ENCODE peak calls at places on chromosome 1, in four cellular contexts. One of them, this sample, is unnamed.

GRCh38 chr1:31297273-31298247 is 728 bp downstream of the ZCCHC17 start:
- DNase-seq in effector memory CD4-positive, alpha-beta T cell: no peak
- DNase-seq in psoas muscle: no peak
- DNase-seq in CD8-positive, alpha-beta memory T cell: no peak
- DNase-seq in this sample: no peak

GRCh38 chr1:212606734-212607205 is 1.8 kb upstream of the ATF3 start:
- DNase-seq in psoas muscle: peak; percentile 43
- DNase-seq in effector memory CD4-positive, alpha-beta T cell: peak; percentile 29
- DNase-seq in CD8-positive, alpha-beta memory T cell: peak; percentile 45
- DNase-seq in this sample: peak; percentile 69

GRCh38 chr1:52904590-52905375 is 16.8 kb downstream of the ECHDC2 start:
- DNase-seq in CD8-positive, alpha-beta memory T cell: peak; percentile 23
- DNase-seq in effector memory CD4-positive, alpha-beta T cell: no peak
- DNase-seq in psoas muscle: peak; percentile 32
- DNase-seq in this sample: peak; percentile 59

GRCh38 chr1:45236136-45236535 is 29.7 kb upstream of the ZSWIM5 start:
- DNase-seq in psoas muscle: no peak
- DNase-seq in CD8-positive, alpha-beta memory T cell: no peak
- DNase-seq in effector memory CD4-positive, alpha-beta T cell: no peak
- DNase-seq in this sample: no peak

GRCh38 chr1:245094092-245094491 is 60.7 kb upstream of the KIF26B start:
- DNase-seq in effector memory CD4-positive, alpha-beta T cell: no peak
- DNase-seq in CD8-positive, alpha-beta memory T cell: no peak
- DNase-seq in psoas muscle: no peak
- DNase-seq in this sample: no peak

GRCh38 chr1:234710381-234710780 is 100.4 kb upstream of the IRF2BP2 start:
- DNase-seq in effector memory CD4-positive, alpha-beta T cell: no peak
- DNase-seq in psoas muscle: no peak
- DNase-seq in CD8-positive, alpha-beta memory T cell: no peak
- DNase-seq in this sample: no peak

GRCh38 chr1:159752135-159752580 is 28.6 kb upstream of the DUSP23 start:
- DNase-seq in effector memory CD4-positive, alpha-beta T cell: no peak
- DNase-seq in psoas muscle: peak; percentile 64
- DNase-seq in CD8-positive, alpha-beta memory T cell: no peak
- DNase-seq in this sample: peak; percentile 72

GRCh38 chr1:207876129-207876528 is 34.8 kb downstream of the CD34 start:
- DNase-seq in CD8-positive, alpha-beta memory T cell: no peak
- DNase-seq in effector memory CD4-positive, alpha-beta T cell: no peak
- DNase-seq in psoas muscle: no peak
- DNase-seq in this sample: peak; percentile 64

GRCh38 chr1:23763040-23763577 is 15.1 kb upstream of the PITHD1 start:
- DNase-seq in CD8-positive, alpha-beta memory T cell: no peak
- DNase-seq in effector memory CD4-positive, alpha-beta T cell: no peak
- DNase-seq in psoas muscle: no peak
- DNase-seq in this sample: no peak

GRCh38 chr1:215568287-215568692 is 1.2 kb downstream of the KCTD3 start:
- DNase-seq in effector memory CD4-positive, alpha-beta T cell: no peak
- DNase-seq in psoas muscle: no peak
- DNase-seq in CD8-positive, alpha-beta memory T cell: no peak
- DNase-seq in this sample: peak; percentile 16

GRCh38 chr1:193104496-193104905 is 713 bp downstream of the GLRX2 start:
- DNase-seq in effector memory CD4-positive, alpha-beta T cell: no peak
- DNase-seq in CD8-positive, alpha-beta memory T cell: peak; percentile 27
- DNase-seq in psoas muscle: peak; percentile 45
- DNase-seq in this sample: peak; percentile 78

GRCh38 chr1:174968750-174969244 is 30.9 kb upstream of the CACYBP start:
- DNase-seq in CD8-positive, alpha-beta memory T cell: peak; percentile 89
- DNase-seq in effector memory CD4-positive, alpha-beta T cell: no peak
- DNase-seq in psoas muscle: no peak
- DNase-seq in this sample: no peak
- H3K4me1 ChIP-seq in CD8-positive, alpha-beta memory T cell: peaks cover 80% of the 10 kb centered on the region
- H3K4me1 ChIP-seq in effector memory CD4-positive, alpha-beta T cell: peaks cover 62% of the 10 kb centered on the region
- H3K4me1 ChIP-seq in psoas muscle: peaks cover 20% of the 10 kb centered on the region
- H3K4me1 ChIP-seq in this sample: peaks cover 8% of the 10 kb centered on the region

GRCh38 chr1:241715435-241715834 is 63.4 kb downstream of the WDR64 start:
- DNase-seq in effector memory CD4-positive, alpha-beta T cell: no peak
- DNase-seq in psoas muscle: no peak
- DNase-seq in CD8-positive, alpha-beta memory T cell: no peak
- DNase-seq in this sample: no peak
- H3K27ac ChIP-seq in effector memory CD4-positive, alpha-beta T cell: no peak overlapping the region
- H3K27ac ChIP-seq in psoas muscle: no peak overlapping the region
- H3K27ac ChIP-seq in CD8-positive, alpha-beta memory T cell: no peak overlapping the region
- H3K27ac ChIP-seq in this sample: no peak overlapping the region

GRCh38 chr1:114695430-114696093 is at the start of gene AMPD1:
- DNase-seq in CD8-positive, alpha-beta memory T cell: no peak
- DNase-seq in psoas muscle: no peak
- DNase-seq in effector memory CD4-positive, alpha-beta T cell: no peak
- DNase-seq in this sample: no peak
- H3K4me1 ChIP-seq in CD8-positive, alpha-beta memory T cell: no peaks in the 10 kb centered on the region
- H3K4me1 ChIP-seq in psoas muscle: peaks cover 20% of the 10 kb centered on the region
- H3K4me1 ChIP-seq in effector memory CD4-positive, alpha-beta T cell: no peaks in the 10 kb centered on the region
- H3K4me1 ChIP-seq in this sample: no peaks in the 10 kb centered on the region

GRCh38 chr1:4394366-4394765 is 260.0 kb upstream of the AJAP1 start:
- DNase-seq in CD8-positive, alpha-beta memory T cell: no peak
- DNase-seq in psoas muscle: no peak
- DNase-seq in effector memory CD4-positive, alpha-beta T cell: no peak
- DNase-seq in this sample: no peak

GRCh38 chr1:4396571-4396970 is 257.8 kb upstream of the AJAP1 start:
- DNase-seq in psoas muscle: no peak
- DNase-seq in effector memory CD4-positive, alpha-beta T cell: no peak
- DNase-seq in CD8-positive, alpha-beta memory T cell: no peak
- DNase-seq in this sample: no peak

GRCh38 chr1:4395676-4396075 is 258.7 kb upstream of the AJAP1 start:
- DNase-seq in psoas muscle: no peak
- DNase-seq in effector memory CD4-positive, alpha-beta T cell: no peak
- DNase-seq in CD8-positive, alpha-beta memory T cell: no peak
- DNase-seq in this sample: no peak

GRCh38 chr1:4395158-4395557 is 259.3 kb upstream of the AJAP1 start:
- DNase-seq in CD8-positive, alpha-beta memory T cell: no peak
- DNase-seq in effector memory CD4-positive, alpha-beta T cell: no peak
- DNase-seq in psoas muscle: no peak
- DNase-seq in this sample: no peak

DNA sequence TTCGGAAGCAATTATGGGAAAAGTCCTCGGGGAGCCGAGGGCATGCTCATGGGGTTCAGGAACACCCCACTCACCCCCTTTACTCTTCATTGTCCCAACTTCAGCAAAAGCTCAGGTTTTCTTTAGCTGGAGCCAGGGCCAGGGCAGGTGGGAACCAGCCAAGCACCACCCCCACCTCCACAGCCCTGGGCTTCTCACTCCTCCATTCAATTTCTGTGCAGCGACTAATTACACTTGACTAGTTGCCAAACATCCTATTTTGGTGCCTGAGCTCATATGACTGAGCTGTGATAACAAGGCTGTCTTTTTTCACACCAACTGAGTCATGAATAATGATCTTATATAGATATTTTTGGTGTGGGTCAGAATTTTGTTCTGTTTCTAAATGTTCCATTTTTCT is 257.2 kb upstream of the AJAP1 start:
- DNase-seq in effector memory CD4-positive, alpha-beta T cell: no peak
- DNase-seq in psoas muscle: no peak
- DNase-seq in CD8-positive, alpha-beta memory T cell: no peak
- DNase-seq in this sample: no peak
- H3K27ac ChIP-seq in effector memory CD4-positive, alpha-beta T cell: no peak overlapping the region
- H3K27ac ChIP-seq in psoas muscle: no peak overlapping the region
- H3K27ac ChIP-seq in CD8-positive, alpha-beta memory T cell: no peak overlapping the region
- H3K27ac ChIP-seq in this sample: no peak overlapping the region

This sample was measured in right cardiac atrium.